ENCODE peak calls at places on chromosomes 13 and 19, in seven cellular contexts. Y is upper lobe of left lung, Z is ovary, W is thyroid gland, D is K562, L is tibial nerve, K is heart left ventricle. P is an unnamed sample.

GRCh38 chr13:73961181-73961580 is 173.0 kb downstream of the KLF12 start:
- DNase-seq in Y (no peak), Z (no peak), W (no peak), D (no peak), L (no peak), K (no peak), P (no peak)

GRCh38 chr19:29842471-29843179 is 30.8 kb downstream of the CCNE1 start:
- DNase-seq in Y (no peak), Z (no peak), W (no peak), D (no peak), L (no peak), K (no peak), P (no peak)

GRCh38 chr13:56459291-56459690 is 681.4 kb upstream of the PRR20A start:
- DNase-seq in Y (no peak), Z (no peak), W (no peak), D (no peak), L (no peak), K (no peak), P (no peak)

GRCh38 chr13:65034266-65034665 is 2195.9 kb downstream of the PCDH9 start:
- DNase-seq in Y (peak; percentile 60), Z (no peak), W (no peak), D (no peak), L (no peak), K (no peak), P (no peak)

GRCh38 chr13:37158481-37158880 is 53.0 kb upstream of the CSNK1A1L start:
- DNase-seq in Y (no peak), Z (no peak), W (no peak), D (no peak), L (no peak), K (no peak), P (no peak)

GRCh38 chr19:743168-743687 is 7.7 kb upstream of the MISP start:
- DNase-seq in Y (no peak), Z (peak; percentile 65), W (peak; percentile 100), D (peak; percentile 41), L (no peak), K (no peak), P (no peak)

GRCh38 chr13:89401209-89401810 is 1730.1 kb downstream of the SLITRK5 start:
- DNase-seq in Y (no peak), Z (no peak), W (no peak), D (no peak), L (no peak), K (no peak), P (no peak)

GRCh38 chr19:13058951-13059660 is 43.6 kb downstream of the LYL1 start:
- DNase-seq in Y (no peak), Z (no peak), W (no peak), D (no peak), L (peak; percentile 49), K (no peak), P (no peak)

GRCh38 chr19:48900477-48901452 is 653 bp downstream of the NUCB1 start:
- DNase-seq in Y (peak; percentile 73), Z (no peak), W (no peak), D (no peak), L (no peak), K (no peak), P (no peak)

GRCh38 chr13:43200736-43201135 is 177.3 kb downstream of the DNAJC15 start:
- DNase-seq in Y (no peak), Z (no peak), W (no peak), D (no peak), L (no peak), K (no peak), P (no peak)

GRCh38 chr13:34462843-34463242 is 479.2 kb upstream of the NBEA start:
- DNase-seq in Y (no peak), Z (no peak), W (no peak), D (no peak), L (no peak), K (peak; percentile 25), P (no peak)

GRCh38 chr19:14091086-14091884 is 734 bp upstream of the SAMD1 start:
- DNase-seq in Y (peak; percentile 95), Z (no peak), W (peak; percentile 51), D (peak; percentile 92), L (peak; percentile 14), K (peak; percentile 56), P (no peak)

GRCh38 chr13:23468811-23469210 is 35.3 kb upstream of the SACS start:
- DNase-seq in Y (no peak), Z (no peak), W (no peak), D (no peak), L (no peak), K (no peak), P (no peak)

DNA sequence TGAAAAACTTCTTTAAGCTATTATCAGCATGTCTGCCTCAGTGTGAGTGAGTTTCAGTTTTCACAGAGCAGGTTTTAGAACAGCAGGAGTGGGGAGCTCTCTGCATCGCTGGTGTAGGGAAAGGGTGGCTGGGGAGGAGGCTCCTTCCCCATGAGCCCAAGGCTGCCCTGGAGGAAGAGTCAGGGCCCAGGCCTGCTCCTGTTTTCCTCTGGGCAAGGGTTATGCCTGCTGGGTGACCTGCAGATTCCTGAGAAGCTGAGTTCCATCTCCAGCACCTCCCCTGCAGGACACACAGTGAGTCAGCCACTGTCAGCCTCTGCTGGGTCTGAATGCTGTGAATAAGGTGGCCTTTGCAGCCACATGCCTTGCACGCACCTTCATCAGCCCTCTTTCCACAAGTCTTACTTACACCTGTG is 186.5 kb upstream of the KL start:
- DNase-seq in Y (no peak), Z (no peak), W (no peak), D (no peak), L (no peak), K (no peak), P (no peak)
- TF ChIP-seq POLR2A in Y (no peak), Z (no peak), W (no peak), D (no peak), L (no peak), K (no peak), P (no peak)

GRCh38 chr13:30871713-30872029 is 34.4 kb upstream of the MEDAG start:
- DNase-seq in Y (no peak), Z (no peak), W (no peak), D (no peak), L (no peak), K (no peak), P (no peak)

GRCh38 chr13:30870916-30871712 is 35.0 kb upstream of the MEDAG start:
- DNase-seq in Y (peak; percentile 59), Z (no peak), W (no peak), D (no peak), L (no peak), K (no peak), P (no peak)

GRCh38 chr13:30870049-30870884 is 35.8 kb upstream of the MEDAG start:
- DNase-seq in Y (no peak), Z (peak; percentile 92), W (peak; percentile 41), D (peak; percentile 78), L (peak; percentile 93), K (peak; percentile 60), P (no peak)

GRCh38 chr13:30868806-30869470 is 37.1 kb upstream of the MEDAG start:
- DNase-seq in Y (no peak), Z (no peak), W (no peak), D (no peak), L (no peak), K (no peak), P (no peak)

DNA sequence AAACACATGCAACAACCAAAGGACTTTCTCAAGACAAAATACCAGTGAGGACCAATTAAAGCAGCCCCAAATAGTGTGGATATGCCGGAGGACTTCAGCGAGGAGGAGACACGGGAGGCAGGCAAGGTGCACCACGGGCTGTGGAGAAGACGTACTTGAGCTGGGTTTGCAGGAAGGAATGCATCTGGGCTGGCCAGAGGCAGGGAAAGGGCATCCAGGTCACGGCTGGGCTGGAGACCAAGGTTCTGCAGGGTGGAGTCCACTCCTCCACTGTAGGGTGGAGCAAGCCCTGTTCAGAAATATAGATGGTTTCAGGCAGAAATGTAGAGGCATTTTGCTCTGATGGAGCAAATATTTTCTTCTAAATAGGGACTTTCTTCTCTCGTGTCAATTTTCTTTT is 36.6 kb upstream of the MEDAG start:
- DNase-seq in Y (peak; percentile 37), Z (peak; percentile 70), W (no peak), D (no peak), L (no peak), K (no peak), P (no peak)
- H3K4me1 ChIP-seq in Y (peaks cover 10% of the 10 kb centered on the region), Z (peaks cover 20% of the 10 kb centered on the region), W (peaks cover 6% of the 10 kb centered on the region), D (peaks cover 5% of the 10 kb centered on the region), L (peaks cover 37% of the 10 kb centered on the region), K (peaks cover 5% of the 10 kb centered on the region), P (peaks cover 59% of the 10 kb centered on the region)

DNA sequence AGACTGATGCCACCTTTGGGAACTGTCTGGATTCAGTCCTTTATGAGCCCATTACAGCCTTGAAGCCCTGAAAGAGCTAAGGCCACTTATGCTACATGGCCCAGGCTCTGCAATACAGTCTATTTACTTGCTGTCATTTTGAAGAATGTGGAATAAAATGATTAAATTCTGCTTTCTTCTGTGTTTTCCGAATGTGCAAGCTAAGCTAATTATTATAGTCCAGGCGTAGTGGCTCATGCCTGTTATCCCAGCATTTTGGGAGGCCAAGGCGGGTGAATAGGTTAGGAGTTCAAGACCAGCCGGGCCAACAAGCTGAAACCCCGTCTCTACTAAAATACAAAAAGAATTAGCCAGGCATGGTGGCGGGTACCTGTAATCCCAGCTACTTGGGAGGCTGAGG is 142.5 kb downstream of the TEX29 start:
- DNase-seq in Y (no peak), Z (no peak), W (no peak), D (no peak), L (no peak), K (no peak), P (no peak)
- TF ChIP-seq POLR2A in Y (no peak), Z (no peak), W (no peak), D (no peak), L (no peak), K (no peak), P (no peak)

GRCh38 chr19:33261511-33262192 is 36.0 kb upstream of the SLC7A10 start:
- DNase-seq in Y (peak; percentile 41), Z (no peak), W (no peak), D (no peak), L (no peak), K (no peak), P (no peak)

GRCh38 chr19:33257828-33258227 is 32.2 kb upstream of the SLC7A10 start:
- DNase-seq in Y (no peak), Z (no peak), W (no peak), D (no peak), L (no peak), K (no peak), P (no peak)

GRCh38 chr19:33259532-33259931 is 33.9 kb upstream of the SLC7A10 start:
- DNase-seq in Y (no peak), Z (no peak), W (no peak), D (no peak), L (no peak), K (no peak), P (no peak)

GRCh38 chr19:33263325-33264023 is 37.8 kb upstream of the SLC7A10 start:
- DNase-seq in Y (peak; percentile 43), Z (no peak), W (no peak), D (peak; percentile 51), L (no peak), K (no peak), P (no peak)

DNA sequence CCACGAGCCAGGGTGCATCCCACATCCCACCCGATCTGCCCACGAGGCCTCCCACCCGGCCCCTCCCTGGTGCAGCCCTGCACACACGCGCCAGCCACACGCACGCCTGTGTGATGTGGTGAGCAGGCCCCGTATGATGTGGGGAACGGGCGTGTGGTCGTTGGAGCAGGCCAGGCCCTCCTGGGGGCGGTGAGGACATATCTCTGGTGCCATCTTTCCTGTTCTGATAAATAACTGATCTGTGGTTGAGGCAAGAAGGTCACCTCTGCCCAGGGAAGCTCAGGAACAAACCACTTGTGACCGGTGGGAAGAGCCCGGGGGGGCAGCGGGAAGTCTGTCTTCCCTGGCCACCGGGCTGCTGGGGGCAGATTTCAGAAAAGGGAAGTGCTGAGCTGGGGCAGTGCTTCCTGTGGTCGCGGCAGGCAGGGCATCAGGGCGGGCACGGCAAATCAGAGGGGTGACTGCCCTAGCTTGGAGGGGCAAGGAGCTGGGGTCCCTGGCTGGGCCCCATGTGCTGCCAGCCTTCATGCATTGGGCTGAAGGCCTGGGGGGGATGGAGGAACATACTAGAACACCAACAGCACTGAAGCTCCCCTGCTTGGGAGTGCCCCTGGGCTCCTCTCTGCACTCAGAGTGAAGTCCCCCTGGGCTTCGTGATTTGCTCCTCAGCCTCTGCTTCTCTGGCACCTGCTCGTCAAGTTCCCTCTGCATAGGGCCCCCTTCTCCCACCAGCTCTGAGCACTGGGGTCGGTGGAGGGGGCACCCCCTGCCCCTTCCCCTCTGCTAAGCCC is 35.2 kb upstream of the SLC7A10 start:
- DNase-seq in Y (no peak), Z (no peak), W (no peak), D (no peak), L (peak; percentile 22), K (peak; percentile 46), P (no peak)
- H3K4me1 ChIP-seq in Y (peaks cover 7% of the 10 kb centered on the region), Z (no peaks in the 10 kb centered on the region), W (no peaks in the 10 kb centered on the region), D (peaks cover 28% of the 10 kb centered on the region), L (no peaks in the 10 kb centered on the region), K (no peaks in the 10 kb centered on the region), P (no peaks in the 10 kb centered on the region)